ENCODE peak calls at places on chromosomes 16 and 17, in four cellular contexts. Q is endodermal cell; T is stimulated activated CD8-positive, alpha-beta memory T cell treated with anti-CD3 and anti-CD28 coated beads, Interleukin-15, amount 100 ng/mL, for 24 hours; F is T-cell. N is an unnamed sample.

GRCh38 chr16:89478576-89479221 is 11.7 kb downstream of the ANKRD11 start:
- DNase-seq in Q (peak; percentile 56), T (no peak), F (peak; percentile 18), N (no peak)

GRCh38 chr16:15948532-15949209 is 745 bp upstream of the ABCC1 start:
- DNase-seq in Q (no peak), T (no peak), F (no peak), N (peak; percentile 40)

GRCh38 chr16:89175280-89176146 is 4.0 kb downstream of the CDH15 start:
- DNase-seq in Q (no peak), T (no peak), F (no peak), N (no peak)

GRCh38 chr16:85901110-85901509 is 2.1 kb downstream of the IRF8 start:
- DNase-seq in Q (no peak), T (no peak), F (no peak), N (no peak)

GRCh38 chr16:78437352-78437968 is 338.0 kb downstream of the WWOX start:
- DNase-seq in Q (peak; percentile 65), T (peak; percentile 1), F (peak; percentile 15), N (peak; percentile 24)

GRCh38 chr16:57480754-57481230 is 5.5 kb downstream of the DOK4 start:
- DNase-seq in Q (no peak), T (no peak), F (no peak), N (no peak)

GRCh38 chr16:68338326-68339119 is 27.7 kb downstream of the PRMT7 start:
- DNase-seq in Q (no peak), T (no peak), F (no peak), N (no peak)

GRCh38 chr17:2003525-2003924 is 21.6 kb downstream of the RTN4RL1 start:
- DNase-seq in Q (no peak), T (no peak), F (no peak), N (no peak)

GRCh38 chr17:48639136-48639535 is 13.0 kb upstream of the HOXB9 start:
- DNase-seq in Q (peak; percentile 65), T (no peak), F (no peak), N (no peak)

GRCh38 chr16:81831722-81832126 is 52.6 kb downstream of the PLCG2 start:
- DNase-seq in Q (peak; percentile 65), T (peak; percentile 12), F (peak; percentile 29), N (no peak)

GRCh38 chr16:81940781-81941560 is 70.3 kb downstream of the SDR42E1 start:
- DNase-seq in Q (peak; percentile 61), T (no peak), F (no peak), N (no peak)

GRCh38 chr17:49252148-49252682 is 21.6 kb upstream of the PHOSPHO1 start:
- DNase-seq in Q (peak; percentile 72), T (no peak), F (no peak), N (no peak)

GRCh38 chr16:72938426-72939164 is 109.3 kb downstream of the ZFHX3 start:
- DNase-seq in Q (no peak), T (no peak), F (no peak), N (no peak)

N was measured in CD4-positive, alpha-beta memory T cell.